ENCODE peak calls at places on chromosomes 1 and 21, in six cellular contexts. A, L, O, M, G and N are unnamed samples.

GRCh38 chr1:21651214-21652042 is 17.7 kb downstream of the RAP1GAP start:
- DNase-seq in A (peak; percentile 46), L (no peak), O (no peak), M (peak; percentile 64), G (peak; percentile 43), N (peak; percentile 98)

GRCh38 chr1:51818487-51818886 is 60.0 kb downstream of the NRDC start:
- DNase-seq in A (no peak), L (no peak), O (no peak), M (no peak), G (no peak), N (no peak)

GRCh38 chr1:67642694-67643093 is 42.3 kb upstream of the GADD45A start:
- DNase-seq in A (peak; percentile 51), L (no peak), O (no peak), M (no peak), G (no peak), N (peak; percentile 7)

GRCh38 chr1:19384772-19385187 is 72.7 kb downstream of the SLC66A1 start:
- DNase-seq in A (no peak), L (peak; percentile 85), O (no peak), M (no peak), G (no peak), N (no peak)

GRCh38 chr1:220726634-220727033 is 21.5 kb upstream of the MTARC2 start:
- DNase-seq in A (no peak), L (no peak), O (no peak), M (no peak), G (no peak), N (peak; percentile 47)

GRCh38 chr1:71656902-71657301 is 576.1 kb upstream of the ZRANB2 start:
- DNase-seq in A (peak; percentile 8), L (no peak), O (no peak), M (no peak), G (no peak), N (no peak)

GRCh38 chr1:221308534-221309511 is 429.6 kb downstream of the HLX start:
- DNase-seq in A (no peak), L (no peak), O (no peak), M (no peak), G (no peak), N (no peak)

GRCh38 chr1:32877211-32878110 is 6.7 kb upstream of the FNDC5 start:
- DNase-seq in A (no peak), L (no peak), O (no peak), M (no peak), G (no peak), N (no peak)

GRCh38 chr1:195965475-195965874 is 642.8 kb downstream of the KCNT2 start:
- DNase-seq in A (no peak), L (no peak), O (no peak), M (no peak), G (no peak), N (no peak)

GRCh38 chr1:54849219-54850081 is 37.5 kb downstream of the DHCR24 start:
- DNase-seq in A (no peak), L (no peak), O (no peak), M (no peak), G (no peak), N (no peak)

GRCh38 chr21:31136891-31137290 is 98.6 kb upstream of the KRTAP19-8 start:
- DNase-seq in A (peak; percentile 93), L (no peak), O (no peak), M (no peak), G (no peak), N (no peak)

GRCh38 chr1:25516686-25517085 is 26.7 kb upstream of the LDLRAP1 start:
- DNase-seq in A (no peak), L (no peak), O (no peak), M (no peak), G (no peak), N (no peak)

GRCh38 chr1:153963850-153964331 is 554 bp upstream of the SLC39A1 start:
- DNase-seq in A (peak; percentile 38), L (peak; percentile 66), O (no peak), M (peak; percentile 50), G (peak; percentile 90), N (peak; percentile 86)

GRCh38 chr1:36622741-36623648 is 140.3 kb upstream of the CSF3R start:
- DNase-seq in A (no peak), L (no peak), O (no peak), M (peak; percentile 64), G (no peak), N (no peak)

GRCh38 chr1:172893146-172893841 is 157.4 kb downstream of the TNFSF18 start:
- DNase-seq in A (peak; percentile 77), L (no peak), O (no peak), M (no peak), G (peak; percentile 45), N (no peak)

GRCh38 chr1:205491794-205492193 is 12.7 kb upstream of the CDK18 start:
- DNase-seq in A (no peak), L (no peak), O (no peak), M (no peak), G (no peak), N (no peak)

GRCh38 chr1:58539553-58539952 is 7.0 kb downstream of the OMA1 start:
- DNase-seq in A (peak; percentile 55), L (no peak), O (no peak), M (no peak), G (no peak), N (no peak)

GRCh38 chr1:229710746-229711145 is 84.7 kb downstream of the URB2 start:
- DNase-seq in A (peak; percentile 46), L (no peak), O (no peak), M (no peak), G (no peak), N (no peak)

GRCh38 chr1:6208723-6209660 is 3.1 kb downstream of the RNF207 start:
- DNase-seq in A (peak; percentile 66), L (peak; percentile 62), O (no peak), M (peak; percentile 60), G (no peak), N (peak; percentile 88)

GRCh38 chr1:47684518-47684917 is 246.7 kb downstream of the FOXD2 start:
- DNase-seq in A (no peak), L (no peak), O (no peak), M (no peak), G (no peak), N (no peak)

GRCh38 chr1:108142773-108143394 is 57.3 kb downstream of the SLC25A24 start:
- DNase-seq in A (peak; percentile 21), L (no peak), O (no peak), M (no peak), G (peak; percentile 81), N (no peak)

GRCh38 chr21:45074048-45074817 is at the start of gene ADARB1:
- DNase-seq in A (peak; percentile 64), L (peak; percentile 74), O (no peak), M (peak; percentile 60), G (peak; percentile 62), N (peak; percentile 98)
- H3K4me3 ChIP-seq in A (peak within 1 kb of the TSS; percentile 96), L (peak within 1 kb of the TSS; percentile 100), O (peak within 1 kb of the TSS; percentile 59), M (peak within 1 kb of the TSS; percentile 65), G (peak within 1 kb of the TSS; percentile 88), N (peak within 1 kb of the TSS; percentile 79)

DNA sequence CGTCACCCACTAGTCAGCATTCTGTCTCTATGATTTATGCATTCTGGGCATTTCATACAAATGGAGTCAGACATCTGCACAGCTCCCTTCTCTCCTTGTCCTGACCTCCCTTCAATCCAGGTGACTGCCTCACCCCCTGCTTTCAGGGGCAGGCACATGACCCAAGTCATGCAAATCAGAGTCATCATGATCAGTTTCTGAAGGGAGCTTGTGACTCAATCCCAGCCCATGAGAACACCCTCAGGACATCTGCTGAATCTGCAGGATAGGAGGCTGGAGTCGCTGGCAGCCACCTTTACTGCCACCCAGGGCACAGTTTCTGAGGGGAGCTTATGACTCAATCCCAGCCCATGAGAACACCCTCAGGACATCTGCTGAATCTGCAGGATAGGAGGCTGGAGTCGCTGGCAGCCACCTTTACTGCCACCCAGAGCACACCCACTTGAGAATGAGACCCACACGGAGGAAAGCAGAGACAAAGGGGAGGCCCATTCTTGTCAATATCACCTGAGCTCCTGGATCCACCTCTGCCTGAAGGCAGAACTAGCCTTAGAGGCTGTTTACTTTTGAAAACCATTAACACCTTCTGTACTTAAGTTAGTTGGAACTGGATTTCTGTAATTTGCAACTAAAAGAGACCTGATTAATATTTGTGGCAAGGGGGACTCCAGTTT is 62.3 kb upstream of the SLC25A33 start:
- DNase-seq in A (no peak), L (no peak), O (no peak), M (no peak), G (peak; percentile 80), N (peak; percentile 30)
- H3K4me3 ChIP-seq in A (no peak overlapping the region), L (no peak overlapping the region), O (no peak overlapping the region), M (no peak overlapping the region), G (no peak overlapping the region), N (no peak overlapping the region)

DNA sequence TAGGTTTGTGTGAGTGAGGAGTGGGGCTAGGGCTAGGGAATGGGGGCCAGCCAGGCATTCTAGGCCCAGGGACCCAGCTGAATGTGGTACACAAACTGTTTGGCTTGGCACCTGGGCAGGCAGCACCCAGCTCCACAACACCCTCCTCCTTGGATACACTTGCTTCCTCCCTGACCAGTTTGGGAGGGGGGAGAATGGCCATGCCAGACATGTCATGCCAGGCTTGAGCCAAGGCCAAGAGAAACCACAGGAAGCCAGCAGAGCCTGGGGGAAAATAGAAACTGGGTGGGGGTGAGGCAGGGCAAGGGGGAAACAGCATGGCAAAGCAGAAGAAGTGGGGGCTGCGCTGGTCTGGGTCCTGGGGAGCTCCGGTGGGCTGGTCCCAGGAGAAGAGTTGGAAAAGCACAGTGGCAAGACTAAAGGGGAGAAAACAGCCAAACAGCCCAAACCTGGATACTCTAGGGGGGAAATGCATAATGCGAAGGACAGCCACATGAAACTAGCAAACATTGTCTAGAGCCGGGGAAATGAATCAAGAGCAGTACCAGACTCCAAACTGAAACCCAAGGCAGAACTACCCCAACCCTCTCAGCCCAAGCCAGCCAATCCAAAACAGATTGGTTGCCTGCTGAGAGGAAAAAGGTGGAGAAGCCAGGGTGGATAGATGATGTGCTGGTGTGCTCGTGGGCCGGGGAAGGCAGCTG is 47.9 kb downstream of the LGR6 start:
- DNase-seq in A (no peak), L (peak; percentile 23), O (no peak), M (no peak), G (peak; percentile 66), N (no peak)
- H3K4me3 ChIP-seq in A (no peak overlapping the region), L (no peak overlapping the region), O (no peak overlapping the region), M (no peak overlapping the region), G (no peak overlapping the region), N (no peak overlapping the region)

DNA sequence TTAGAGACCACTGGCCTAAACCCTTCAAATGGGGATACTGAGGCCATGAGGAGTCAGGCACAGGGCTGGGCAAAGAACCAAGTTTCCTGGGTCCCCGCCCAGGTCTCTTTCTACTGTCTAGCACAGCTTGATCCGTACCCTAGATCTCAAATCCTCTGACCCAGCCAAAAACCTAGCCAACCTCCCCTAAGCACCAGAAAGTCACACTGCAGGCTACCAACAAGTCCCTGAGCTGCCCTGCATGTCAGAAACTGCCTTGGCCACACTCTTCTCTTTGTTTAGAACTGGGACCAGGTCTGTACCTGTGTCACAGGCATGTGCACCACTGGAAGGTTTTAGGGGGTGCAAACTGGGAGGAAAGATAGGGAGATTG is 33.6 kb downstream of the AHDC1 start:
- DNase-seq in A (no peak), L (no peak), O (no peak), M (no peak), G (no peak), N (no peak)
- H3K4me3 ChIP-seq in A (no peak overlapping the region), L (no peak overlapping the region), O (no peak overlapping the region), M (no peak overlapping the region), G (no peak overlapping the region), N (no peak overlapping the region)